ENCODE peak calls at places on chromosomes 4 and X, in eight cellular contexts. One of them, this sample, is unnamed.
A peak's percentile ranks its signal among the peaks of the same experiment; 100 is the strongest.

GRCh38 chr4:1297023-1297395 is 7.3 kb downstream of the MAEA start:
- DNase-seq in mucosa of descending colon: no peak
- DNase-seq in Calu3: no peak
- DNase-seq in transverse colon: no peak
- DNase-seq in astrocyte of the cerebellum: no peak
- DNase-seq in tibial nerve: no peak
- DNase-seq in fibroblast of villous mesenchyme: no peak
- DNase-seq in ovary: no peak
- DNase-seq in this sample: no peak

GRCh38 chr4:150325872-150326271 is 247.6 kb downstream of the DCLK2 start:
- DNase-seq in astrocyte of the cerebellum: no peak
- DNase-seq in ovary: no peak
- DNase-seq in fibroblast of villous mesenchyme: no peak
- DNase-seq in Calu3: no peak
- DNase-seq in transverse colon: no peak
- DNase-seq in mucosa of descending colon: no peak
- DNase-seq in tibial nerve: no peak
- DNase-seq in this sample: no peak

GRCh38 chrX:140744085-140744484 is 34.5 kb downstream of the LINC00632 start:
- DNase-seq in tibial nerve: no peak
- DNase-seq in transverse colon: no peak
- DNase-seq in ovary: no peak
- DNase-seq in fibroblast of villous mesenchyme: no peak
- DNase-seq in mucosa of descending colon: no peak
- DNase-seq in astrocyte of the cerebellum: no peak
- DNase-seq in Calu3: no peak
- DNase-seq in this sample: no peak

GRCh38 chrX:45143455-45143854 is 57.2 kb downstream of the DIPK2B start:
- DNase-seq in astrocyte of the cerebellum: no peak
- DNase-seq in mucosa of descending colon: no peak
- DNase-seq in tibial nerve: no peak
- DNase-seq in transverse colon: no peak
- DNase-seq in fibroblast of villous mesenchyme: no peak
- DNase-seq in ovary: no peak
- DNase-seq in Calu3: no peak
- DNase-seq in this sample: no peak

GRCh38 chrX:112636951-112637541 is 42.7 kb downstream of the LHFPL1 start:
- DNase-seq in fibroblast of villous mesenchyme: peak; percentile 0
- DNase-seq in transverse colon: no peak
- DNase-seq in ovary: no peak
- DNase-seq in Calu3: no peak
- DNase-seq in mucosa of descending colon: no peak
- DNase-seq in astrocyte of the cerebellum: peak; percentile 53
- DNase-seq in tibial nerve: no peak
- DNase-seq in this sample: no peak

GRCh38 chr4:129362685-129363274 is 266.8 kb downstream of the C4orf33 start:
- DNase-seq in tibial nerve: peak; percentile 45
- DNase-seq in Calu3: peak; percentile 56
- DNase-seq in transverse colon: peak; percentile 51
- DNase-seq in fibroblast of villous mesenchyme: peak; percentile 74
- DNase-seq in astrocyte of the cerebellum: peak; percentile 80
- DNase-seq in ovary: peak; percentile 35
- DNase-seq in mucosa of descending colon: peak; percentile 78
- DNase-seq in this sample: peak; percentile 60

GRCh38 chr4:102665527-102665926 is 95.2 kb downstream of the MANBA start:
- DNase-seq in transverse colon: no peak
- DNase-seq in tibial nerve: no peak
- DNase-seq in Calu3: no peak
- DNase-seq in astrocyte of the cerebellum: no peak
- DNase-seq in mucosa of descending colon: no peak
- DNase-seq in ovary: no peak
- DNase-seq in fibroblast of villous mesenchyme: no peak
- DNase-seq in this sample: no peak

GRCh38 chrX:22689290-22689689 is 310.5 kb upstream of the DDX53 start:
- DNase-seq in fibroblast of villous mesenchyme: no peak
- DNase-seq in ovary: no peak
- DNase-seq in Calu3: no peak
- DNase-seq in transverse colon: no peak
- DNase-seq in astrocyte of the cerebellum: no peak
- DNase-seq in tibial nerve: no peak
- DNase-seq in mucosa of descending colon: no peak
- DNase-seq in this sample: no peak

GRCh38 chr4:166315721-166316467 is 442.9 kb downstream of the TLL1 start:
- DNase-seq in astrocyte of the cerebellum: no peak
- DNase-seq in transverse colon: no peak
- DNase-seq in mucosa of descending colon: no peak
- DNase-seq in tibial nerve: no peak
- DNase-seq in Calu3: no peak
- DNase-seq in fibroblast of villous mesenchyme: no peak
- DNase-seq in ovary: no peak
- DNase-seq in this sample: no peak

GRCh38 chrX:15930585-15930984 is 76.0 kb upstream of the AP1S2 start:
- DNase-seq in Calu3: no peak
- DNase-seq in transverse colon: no peak
- DNase-seq in ovary: no peak
- DNase-seq in fibroblast of villous mesenchyme: peak; percentile 28
- DNase-seq in tibial nerve: no peak
- DNase-seq in mucosa of descending colon: no peak
- DNase-seq in astrocyte of the cerebellum: peak; percentile 29
- DNase-seq in this sample: no peak

GRCh38 chr4:173252024-173252935 is 81.9 kb downstream of the HMGB2 start:
- DNase-seq in tibial nerve: peak; percentile 55
- DNase-seq in fibroblast of villous mesenchyme: peak; percentile 92
- DNase-seq in transverse colon: peak; percentile 46
- DNase-seq in Calu3: peak; percentile 76
- DNase-seq in ovary: no peak
- DNase-seq in astrocyte of the cerebellum: peak; percentile 100
- DNase-seq in mucosa of descending colon: peak; percentile 35
- DNase-seq in this sample: peak; percentile 32

GRCh38 chrX:35617836-35618235 is 180.3 kb upstream of the MAGEB16 start:
- DNase-seq in mucosa of descending colon: no peak
- DNase-seq in ovary: no peak
- DNase-seq in tibial nerve: no peak
- DNase-seq in astrocyte of the cerebellum: no peak
- DNase-seq in Calu3: no peak
- DNase-seq in fibroblast of villous mesenchyme: no peak
- DNase-seq in transverse colon: no peak
- DNase-seq in this sample: no peak

GRCh38 chrX:30156880-30157560 is 58.3 kb upstream of the MAGEB2 start:
- DNase-seq in transverse colon: no peak
- DNase-seq in ovary: no peak
- DNase-seq in astrocyte of the cerebellum: no peak
- DNase-seq in tibial nerve: no peak
- DNase-seq in fibroblast of villous mesenchyme: peak; percentile 83
- DNase-seq in mucosa of descending colon: no peak
- DNase-seq in Calu3: no peak
- DNase-seq in this sample: no peak

GRCh38 chr4:589219-589963 is 13.3 kb upstream of the TMEM271 start:
- DNase-seq in mucosa of descending colon: no peak
- DNase-seq in transverse colon: no peak
- DNase-seq in ovary: no peak
- DNase-seq in Calu3: no peak
- DNase-seq in tibial nerve: no peak
- DNase-seq in fibroblast of villous mesenchyme: no peak
- DNase-seq in astrocyte of the cerebellum: no peak
- DNase-seq in this sample: no peak

GRCh38 chrX:115957862-115958490 is 212.6 kb upstream of the AGTR2 start:
- DNase-seq in ovary: no peak
- DNase-seq in mucosa of descending colon: no peak
- DNase-seq in Calu3: no peak
- DNase-seq in transverse colon: no peak
- DNase-seq in fibroblast of villous mesenchyme: peak; percentile 0
- DNase-seq in astrocyte of the cerebellum: no peak
- DNase-seq in tibial nerve: no peak
- DNase-seq in this sample: no peak

GRCh38 chrX:115949900-115950822 is 220.4 kb upstream of the AGTR2 start:
- DNase-seq in fibroblast of villous mesenchyme: no peak
- DNase-seq in Calu3: no peak
- DNase-seq in transverse colon: peak; percentile 50
- DNase-seq in mucosa of descending colon: no peak
- DNase-seq in astrocyte of the cerebellum: no peak
- DNase-seq in tibial nerve: no peak
- DNase-seq in ovary: peak; percentile 70
- DNase-seq in this sample: no peak

GRCh38 chrX:115948018-115948923 is 222.3 kb upstream of the AGTR2 start:
- DNase-seq in tibial nerve: no peak
- DNase-seq in ovary: no peak
- DNase-seq in astrocyte of the cerebellum: no peak
- DNase-seq in fibroblast of villous mesenchyme: no peak
- DNase-seq in transverse colon: peak; percentile 34
- DNase-seq in Calu3: no peak
- DNase-seq in mucosa of descending colon: no peak
- DNase-seq in this sample: no peak

GRCh38 chrX:115952417-115953092 is 218.0 kb upstream of the AGTR2 start:
- DNase-seq in tibial nerve: no peak
- DNase-seq in ovary: no peak
- DNase-seq in Calu3: no peak
- DNase-seq in mucosa of descending colon: no peak
- DNase-seq in fibroblast of villous mesenchyme: no peak
- DNase-seq in astrocyte of the cerebellum: no peak
- DNase-seq in transverse colon: no peak
- DNase-seq in this sample: no peak
- TF ChIP-seq CTCF in tibial nerve: no peak
- TF ChIP-seq CTCF in ovary: no peak
- TF ChIP-seq CTCF in Calu3: no peak
- TF ChIP-seq CTCF in mucosa of descending colon: no peak
- TF ChIP-seq CTCF in fibroblast of villous mesenchyme: no peak
- TF ChIP-seq CTCF in astrocyte of the cerebellum: no peak
- TF ChIP-seq CTCF in transverse colon: no peak
- TF ChIP-seq CTCF in this sample: no peak

GRCh38 chrX:13892856-13893255 is 76.0 kb upstream of the GPM6B start:
- DNase-seq in mucosa of descending colon: no peak
- DNase-seq in Calu3: no peak
- DNase-seq in fibroblast of villous mesenchyme: no peak
- DNase-seq in astrocyte of the cerebellum: no peak
- DNase-seq in transverse colon: no peak
- DNase-seq in tibial nerve: no peak
- DNase-seq in ovary: no peak
- DNase-seq in this sample: no peak

GRCh38 chrX:13893826-13894225 is 76.9 kb upstream of the GPM6B start:
- DNase-seq in mucosa of descending colon: no peak
- DNase-seq in transverse colon: no peak
- DNase-seq in astrocyte of the cerebellum: no peak
- DNase-seq in ovary: no peak
- DNase-seq in tibial nerve: no peak
- DNase-seq in Calu3: no peak
- DNase-seq in fibroblast of villous mesenchyme: no peak
- DNase-seq in this sample: no peak

GRCh38 chrX:13890806-13891205 is 73.9 kb upstream of the GPM6B start:
- DNase-seq in astrocyte of the cerebellum: no peak
- DNase-seq in mucosa of descending colon: no peak
- DNase-seq in tibial nerve: no peak
- DNase-seq in fibroblast of villous mesenchyme: no peak
- DNase-seq in Calu3: no peak
- DNase-seq in transverse colon: no peak
- DNase-seq in ovary: no peak
- DNase-seq in this sample: no peak

GRCh38 chrX:13888284-13888683 is 71.4 kb upstream of the GPM6B start:
- DNase-seq in Calu3: no peak
- DNase-seq in mucosa of descending colon: no peak
- DNase-seq in tibial nerve: no peak
- DNase-seq in astrocyte of the cerebellum: no peak
- DNase-seq in transverse colon: no peak
- DNase-seq in ovary: no peak
- DNase-seq in fibroblast of villous mesenchyme: no peak
- DNase-seq in this sample: no peak

DNA sequence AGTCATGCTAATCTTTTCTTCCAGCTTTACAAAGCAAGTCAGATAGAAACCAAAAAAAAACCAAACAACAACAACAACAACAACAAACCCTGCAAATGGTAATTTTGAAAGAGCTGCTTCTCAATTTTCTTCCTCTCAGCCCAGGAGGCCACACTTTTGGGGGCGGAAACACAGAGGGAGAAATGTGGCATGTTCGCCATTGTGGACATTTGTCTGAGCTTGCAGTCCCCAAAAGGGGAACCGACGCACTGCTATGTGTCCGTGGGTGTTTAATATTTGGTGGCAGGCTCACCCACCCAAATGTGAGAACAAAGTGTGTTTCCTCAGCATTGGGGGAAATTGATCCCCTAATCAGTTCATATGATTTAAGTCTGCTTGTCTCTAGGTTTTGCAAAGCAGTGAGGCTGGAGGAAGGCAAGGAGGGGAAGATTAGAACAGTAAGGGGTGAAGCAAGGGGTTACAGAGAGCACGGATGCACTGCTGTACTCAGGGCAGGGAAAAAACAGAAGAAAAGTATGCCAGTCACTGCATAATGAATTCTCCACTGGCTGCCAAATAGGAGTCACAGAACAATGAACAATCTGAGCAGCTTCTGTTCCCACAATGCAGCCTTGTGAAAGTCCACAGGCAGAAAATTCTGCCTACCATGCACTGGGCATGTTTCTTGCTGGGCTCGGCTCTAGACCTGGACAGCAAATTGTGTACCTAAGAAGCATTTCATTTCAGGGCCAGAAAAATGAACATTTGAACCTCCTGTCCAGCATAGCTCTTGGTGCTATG is 74.7 kb upstream of the GPM6B start:
- DNase-seq in fibroblast of villous mesenchyme: no peak
- DNase-seq in Calu3: no peak
- DNase-seq in mucosa of descending colon: no peak
- DNase-seq in astrocyte of the cerebellum: no peak
- DNase-seq in tibial nerve: no peak
- DNase-seq in transverse colon: no peak
- DNase-seq in ovary: no peak
- DNase-seq in this sample: no peak
- TF ChIP-seq CTCF in fibroblast of villous mesenchyme: no peak
- TF ChIP-seq CTCF in Calu3: no peak
- TF ChIP-seq CTCF in mucosa of descending colon: no peak
- TF ChIP-seq CTCF in astrocyte of the cerebellum: no peak
- TF ChIP-seq CTCF in tibial nerve: no peak
- TF ChIP-seq CTCF in transverse colon: no peak
- TF ChIP-seq CTCF in ovary: no peak
- TF ChIP-seq CTCF in this sample: no peak

GRCh38 chrX:40922307-40922706 is 162.9 kb upstream of the USP9X start:
- DNase-seq in mucosa of descending colon: peak; percentile 22
- DNase-seq in tibial nerve: no peak
- DNase-seq in Calu3: peak; percentile 32
- DNase-seq in ovary: no peak
- DNase-seq in transverse colon: no peak
- DNase-seq in astrocyte of the cerebellum: peak; percentile 45
- DNase-seq in fibroblast of villous mesenchyme: peak; percentile 91
- DNase-seq in this sample: no peak
- TF ChIP-seq CTCF in mucosa of descending colon: no peak
- TF ChIP-seq CTCF in tibial nerve: no peak
- TF ChIP-seq CTCF in Calu3: peak; percentile 14
- TF ChIP-seq CTCF in ovary: no peak
- TF ChIP-seq CTCF in transverse colon: peak; percentile 30
- TF ChIP-seq CTCF in astrocyte of the cerebellum: peak; percentile 37
- TF ChIP-seq CTCF in fibroblast of villous mesenchyme: peak; percentile 45
- TF ChIP-seq CTCF in this sample: no peak

DNA sequence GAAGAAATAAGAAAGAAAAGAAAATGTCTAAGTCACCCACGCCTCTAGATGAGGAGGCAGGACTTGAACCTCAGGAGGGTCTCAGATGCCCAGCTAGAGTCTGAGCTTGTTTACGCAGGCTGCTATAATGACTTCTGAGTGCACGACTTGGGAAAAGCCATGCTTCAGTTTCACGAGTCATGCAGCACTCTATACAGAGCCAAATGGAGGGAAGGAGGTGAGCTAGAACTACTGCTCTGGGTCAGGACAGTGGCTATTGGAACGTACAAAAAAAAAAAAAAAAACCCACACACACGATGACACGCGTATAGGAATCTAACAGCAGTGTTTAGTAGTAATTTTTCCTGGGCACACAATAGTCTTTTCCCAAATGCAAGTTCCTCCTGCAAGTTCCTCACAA is 36.8 kb downstream of the IRF2 start:
- DNase-seq in ovary: no peak
- DNase-seq in Calu3: no peak
- DNase-seq in fibroblast of villous mesenchyme: no peak
- DNase-seq in astrocyte of the cerebellum: no peak
- DNase-seq in tibial nerve: no peak
- DNase-seq in transverse colon: no peak
- DNase-seq in mucosa of descending colon: no peak
- DNase-seq in this sample: no peak
- TF ChIP-seq CTCF in ovary: no peak
- TF ChIP-seq CTCF in Calu3: no peak
- TF ChIP-seq CTCF in fibroblast of villous mesenchyme: no peak
- TF ChIP-seq CTCF in astrocyte of the cerebellum: no peak
- TF ChIP-seq CTCF in tibial nerve: no peak
- TF ChIP-seq CTCF in transverse colon: no peak
- TF ChIP-seq CTCF in mucosa of descending colon: no peak
- TF ChIP-seq CTCF in this sample: no peak

This sample was measured in glutamatergic neuron.